ENCODE peak calls at places on chromosomes 4 and X, in seven cellular contexts. Z is neuronal stem cell; F is CD8-positive, alpha-beta memory T cell; I is epithelial cell of esophagus; D is aorta; S is left ventricle myocardium inferior; A is astrocyte. L is an unnamed sample.

GRCh38 chr4:110824344-110824743 is 201.5 kb upstream of the PITX2 start:
- DNase-seq in Z (no peak), D (no peak), F (no peak), S (no peak), I (no peak), A (no peak), L (no peak)

GRCh38 chrX:110420771-110421498 is 62.3 kb downstream of the RTL9 start:
- DNase-seq in Z (no peak), A (no peak), S (no peak), F (no peak), I (no peak), D (no peak), L (no peak)

GRCh38 chr4:165131247-165131832 is 18.7 kb upstream of the TMEM192 start:
- DNase-seq in A (no peak), I (peak; percentile 65), S (no peak), F (peak; percentile 65), D (no peak), Z (peak; percentile 75), L (no peak)

GRCh38 chr4:18571252-18571885 is 549.8 kb upstream of the LCORL start:
- DNase-seq in F (no peak), I (no peak), Z (no peak), A (no peak), S (no peak), D (no peak), L (no peak)

GRCh38 chr4:22850055-22850454 is 157.3 kb downstream of the GBA3 start:
- DNase-seq in Z (no peak), S (no peak), I (no peak), D (no peak), F (no peak), A (no peak), L (no peak)

GRCh38 chr4:78656968-78657445 is 105.4 kb downstream of the ANXA3 start:
- DNase-seq in S (no peak), I (no peak), Z (no peak), A (peak; percentile 44), D (no peak), F (no peak), L (no peak)

GRCh38 chr4:60897415-60897814 is 302.7 kb upstream of the ADGRL3 start:
- DNase-seq in Z (no peak), F (no peak), I (peak; percentile 0), D (no peak), A (no peak), S (no peak), L (no peak)

GRCh38 chrX:81174286-81174685 is 27.4 kb downstream of the HMGN5 start:
- DNase-seq in D (no peak), F (no peak), A (peak; percentile 4), S (no peak), Z (no peak), I (peak; percentile 27), L (no peak)

GRCh38 chr4:145103496-145103895 is 5.4 kb downstream of the ABCE1 start:
- DNase-seq in I (no peak), D (no peak), Z (no peak), F (no peak), S (no peak), A (no peak), L (no peak)

GRCh38 chr4:145098675-145099037 is 545 bp downstream of the ABCE1 start:
- DNase-seq in D (no peak), F (peak; percentile 27), I (peak; percentile 78), S (no peak), A (peak; percentile 64), Z (no peak), L (no peak)

GRCh38 chr4:145099653-145100052 is 1.5 kb downstream of the ABCE1 start:
- DNase-seq in A (peak; percentile 26), S (no peak), D (no peak), F (no peak), Z (no peak), I (peak; percentile 1), L (no peak)

GRCh38 chr4:145101091-145101490 is 3.0 kb downstream of the ABCE1 start:
- DNase-seq in D (no peak), I (no peak), F (no peak), A (no peak), Z (no peak), S (no peak), L (no peak)

GRCh38 chr4:145102619-145103018 is 4.5 kb downstream of the ABCE1 start:
- DNase-seq in A (no peak), Z (no peak), F (no peak), I (no peak), S (no peak), D (no peak), L (no peak)
- H3K4me3 ChIP-seq in A (no peak overlapping the region), Z (no peak overlapping the region), F (no peak overlapping the region), I (no peak overlapping the region), S (no peak overlapping the region), D (no peak overlapping the region), L (no peak overlapping the region)

DNA sequence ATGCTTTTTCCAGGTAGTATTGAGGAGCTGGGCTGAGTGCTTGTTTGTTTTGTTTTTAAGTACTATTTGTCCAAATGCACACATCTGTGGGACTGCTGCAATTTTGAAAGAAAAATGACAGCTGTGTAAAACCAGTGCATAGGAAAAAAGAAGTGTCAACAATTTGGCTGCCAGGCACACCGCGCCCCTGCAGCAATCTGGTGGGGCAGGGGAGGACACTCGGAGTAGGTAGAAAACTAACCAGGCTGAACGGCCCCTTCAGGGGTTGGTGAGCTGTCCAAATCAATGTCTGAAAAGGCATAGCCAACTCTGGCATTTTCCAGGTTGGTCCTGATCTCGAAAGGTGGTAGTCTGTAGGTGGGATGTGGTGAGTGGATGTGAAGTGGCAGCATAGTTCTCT is 1.1 kb downstream of the LDOC1 start:
- DNase-seq in D (no peak), F (no peak), Z (no peak), S (no peak), A (no peak), I (no peak), L (no peak)
- H3K4me3 ChIP-seq in D (peak overlapping the region; percentile 68), F (no peak overlapping the region), Z (peak overlapping the region; percentile 100), S (peak overlapping the region; percentile 69), A (peak overlapping the region; percentile 76), I (peak overlapping the region; percentile 61), L (peak overlapping the region; percentile 59)

GRCh38 chr4:86959588-86960500 is 25.0 kb downstream of the AFF1 start:
- DNase-seq in S (no peak), F (no peak), D (no peak), A (no peak), I (no peak), Z (peak; percentile 85), L (no peak)

GRCh38 chr4:86963697-86964096 is 28.9 kb downstream of the AFF1 start:
- DNase-seq in S (no peak), F (no peak), A (peak; percentile 35), I (peak; percentile 73), Z (no peak), D (no peak), L (no peak)

GRCh38 chr4:86961605-86962295 is 26.9 kb downstream of the AFF1 start:
- DNase-seq in I (no peak), F (no peak), A (peak; percentile 80), S (no peak), D (no peak), Z (no peak), L (no peak)

GRCh38 chr4:86960557-86960959 is 25.7 kb downstream of the AFF1 start:
- DNase-seq in F (no peak), D (no peak), S (no peak), A (no peak), I (no peak), Z (peak; percentile 23), L (no peak)

GRCh38 chr4:86961103-86961502 is 26.3 kb downstream of the AFF1 start:
- DNase-seq in Z (no peak), A (no peak), F (no peak), D (no peak), I (no peak), S (no peak), L (no peak)
- H3K4me3 ChIP-seq in Z (no peak overlapping the region), A (no peak overlapping the region), F (no peak overlapping the region), D (no peak overlapping the region), I (no peak overlapping the region), S (no peak overlapping the region), L (no peak overlapping the region)

DNA sequence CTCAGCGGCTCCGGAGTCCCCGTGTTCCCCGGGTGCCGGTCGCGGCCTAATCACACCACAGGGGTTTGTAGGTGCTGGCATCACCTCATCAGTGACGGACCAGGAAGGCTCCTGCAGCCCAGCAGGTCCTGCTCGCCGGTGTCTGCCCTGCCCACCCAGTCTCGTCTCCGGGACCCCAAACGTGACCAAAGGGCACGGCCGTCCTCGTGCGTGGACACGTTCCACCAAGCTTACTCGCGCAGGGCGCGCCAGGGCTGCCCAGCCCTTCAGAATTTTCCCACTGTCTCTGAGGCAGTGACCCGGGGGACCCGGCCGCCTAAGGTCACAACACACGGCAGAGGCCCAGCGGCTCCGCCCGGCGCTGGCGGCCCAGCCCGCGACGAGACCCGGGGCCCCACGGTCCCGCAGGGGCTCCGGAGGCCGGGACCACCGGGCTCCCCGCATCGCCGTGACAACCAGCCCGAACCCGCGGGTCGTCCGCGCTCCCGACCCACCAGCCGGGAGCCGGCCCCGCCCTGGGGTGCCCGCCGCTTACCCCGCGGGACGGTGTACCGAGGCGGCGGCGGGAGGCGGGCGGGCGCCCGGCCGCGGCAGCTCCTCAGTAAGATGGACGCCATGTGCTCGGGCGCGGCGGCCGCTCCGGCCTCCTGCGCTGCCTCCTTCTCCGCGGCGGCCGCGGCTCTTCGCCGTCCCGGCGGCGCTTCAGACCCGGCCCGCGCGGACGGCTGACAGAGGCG is 454 bp downstream of the LETM1 start:
- DNase-seq in Z (no peak), F (peak; percentile 12), A (no peak), I (peak; percentile 37), S (peak; percentile 35), D (peak; percentile 54), L (peak; percentile 73)
- H3K4me3 ChIP-seq in Z (peak overlapping the region; percentile 90), F (peak overlapping the region; percentile 74), A (peak overlapping the region; percentile 88), I (peak overlapping the region; percentile 88), S (peak overlapping the region; percentile 76), D (peak overlapping the region; percentile 71), L (peak overlapping the region; percentile 93)

DNA sequence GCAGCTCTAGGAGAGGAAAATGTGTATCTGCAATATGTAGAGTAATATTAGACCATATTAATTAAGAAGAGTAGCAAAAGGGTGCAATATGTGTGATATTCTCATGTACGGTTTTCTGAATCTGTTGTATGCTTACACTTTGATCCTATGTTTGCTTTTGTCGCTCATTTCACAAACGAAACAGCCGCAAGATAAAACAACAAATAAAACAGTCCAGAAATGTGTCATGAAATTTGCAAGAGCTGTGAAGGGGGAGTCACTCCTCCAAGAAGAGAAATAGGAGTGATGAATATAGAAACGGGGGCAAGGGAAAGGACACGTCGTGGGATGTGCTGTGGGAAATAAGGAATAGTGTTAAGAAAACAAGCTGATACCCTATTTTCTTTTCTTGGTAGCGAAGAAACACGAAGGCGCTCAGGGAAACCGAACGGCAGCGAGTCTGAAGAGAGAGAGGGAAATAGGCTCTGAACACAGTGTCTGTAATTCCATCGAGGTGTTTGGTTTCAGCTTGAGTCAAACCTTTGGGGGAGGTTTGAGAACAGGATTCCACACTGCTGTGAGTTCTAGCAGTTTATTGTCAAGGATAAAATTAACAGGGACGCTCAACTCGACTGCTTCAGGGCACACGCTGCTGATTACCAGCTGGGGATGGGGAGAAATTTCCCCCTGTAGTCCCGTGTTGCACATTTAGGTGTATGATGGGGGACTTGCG is 595.6 kb upstream of the TENM3 start:
- DNase-seq in I (no peak), A (no peak), D (no peak), F (no peak), S (no peak), Z (no peak), L (no peak)
- H3K4me3 ChIP-seq in I (no peak overlapping the region), A (peak overlapping the region; percentile 14), D (no peak overlapping the region), F (no peak overlapping the region), S (no peak overlapping the region), Z (no peak overlapping the region), L (no peak overlapping the region)

GRCh38 chr4:120921456-120922389 is 803 bp downstream of the PRDM5 start:
- DNase-seq in I (peak; percentile 62), D (peak; percentile 78), A (peak; percentile 66), S (peak; percentile 79), Z (no peak), F (peak; percentile 5), L (peak; percentile 88)
- H3K4me3 ChIP-seq in I (peak overlapping the region; percentile 67), D (peak overlapping the region; percentile 95), A (peak overlapping the region; percentile 63), S (peak overlapping the region; percentile 76), Z (peak overlapping the region; percentile 92), F (peak overlapping the region; percentile 21), L (peak overlapping the region; percentile 69)

L was measured in upper lobe of right lung.